ENCODE peak calls at places on chromosomes 1 and 21, in six cellular contexts. One of them, this sample, is unnamed.

GRCh38 chr21:45889961-45890360 is 91.6 kb upstream of the COL6A1 start:
- DNase-seq in fibroblast of villous mesenchyme: peak
- DNase-seq in AG04449: no peak
- DNase-seq in kidney: peak
- DNase-seq in heart left ventricle: no peak
- DNase-seq in choroid plexus epithelial cell: no peak
- DNase-seq in this sample: no peak

GRCh38 chr1:99590578-99591209 is 55.2 kb upstream of the PALMD start:
- DNase-seq in fibroblast of villous mesenchyme: peak
- DNase-seq in AG04449: peak
- DNase-seq in kidney: no peak
- DNase-seq in heart left ventricle: peak
- DNase-seq in choroid plexus epithelial cell: peak
- DNase-seq in this sample: no peak

GRCh38 chr1:180178511-180179161 is 24.0 kb downstream of the QSOX1 start:
- DNase-seq in fibroblast of villous mesenchyme: peak
- DNase-seq in AG04449: no peak
- DNase-seq in kidney: peak
- DNase-seq in heart left ventricle: peak
- DNase-seq in choroid plexus epithelial cell: peak
- DNase-seq in this sample: peak

GRCh38 chr1:207049974-207050391 is 1.0 kb downstream of the YOD1 start:
- DNase-seq in fibroblast of villous mesenchyme: peak
- DNase-seq in AG04449: no peak
- DNase-seq in kidney: no peak
- DNase-seq in heart left ventricle: peak
- DNase-seq in choroid plexus epithelial cell: peak
- DNase-seq in this sample: no peak

GRCh38 chr1:247857069-247857985 is at the start of gene TRIM58:
- DNase-seq in fibroblast of villous mesenchyme: peak
- DNase-seq in AG04449: no peak
- DNase-seq in kidney: peak
- DNase-seq in heart left ventricle: no peak
- DNase-seq in choroid plexus epithelial cell: no peak
- DNase-seq in this sample: no peak

GRCh38 chr1:17400725-17401341 is 28.8 kb downstream of the PADI6 start:
- DNase-seq in fibroblast of villous mesenchyme: no peak
- DNase-seq in AG04449: no peak
- DNase-seq in kidney: no peak
- DNase-seq in heart left ventricle: no peak
- DNase-seq in choroid plexus epithelial cell: no peak
- DNase-seq in this sample: no peak

GRCh38 chr1:230215049-230215448 is 148.0 kb downstream of the GALNT2 start:
- DNase-seq in fibroblast of villous mesenchyme: peak
- DNase-seq in AG04449: no peak
- DNase-seq in kidney: no peak
- DNase-seq in heart left ventricle: peak
- DNase-seq in choroid plexus epithelial cell: peak
- DNase-seq in this sample: no peak

GRCh38 chr1:155202198-155202597 is 5.5 kb downstream of the THBS3 start:
- DNase-seq in fibroblast of villous mesenchyme: no peak
- DNase-seq in AG04449: no peak
- DNase-seq in kidney: peak
- DNase-seq in heart left ventricle: no peak
- DNase-seq in choroid plexus epithelial cell: no peak
- DNase-seq in this sample: no peak

GRCh38 chr1:5748286-5749225 is 243.7 kb downstream of the NPHP4 start:
- DNase-seq in fibroblast of villous mesenchyme: no peak
- DNase-seq in AG04449: no peak
- DNase-seq in kidney: peak
- DNase-seq in heart left ventricle: no peak
- DNase-seq in choroid plexus epithelial cell: no peak
- DNase-seq in this sample: no peak

DNA sequence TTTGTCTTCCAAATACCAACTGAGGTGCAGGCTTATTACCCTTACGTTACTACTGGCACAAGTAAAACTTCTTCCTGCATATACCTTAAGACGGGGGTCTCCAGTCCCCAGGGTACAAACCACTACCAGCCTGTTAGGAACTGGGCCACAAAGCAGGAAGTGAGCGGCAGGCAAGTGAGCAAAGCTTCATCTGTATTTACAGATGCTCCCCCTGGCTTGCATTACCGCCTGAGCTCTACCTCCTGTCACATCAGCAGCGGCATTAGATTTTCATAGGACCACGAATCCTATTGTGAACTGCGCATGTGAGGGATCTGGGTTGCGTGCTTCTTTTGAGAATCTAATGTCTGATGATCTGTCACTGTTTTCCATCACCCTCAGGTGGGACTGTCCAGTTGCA is 113.1 kb downstream of the SLC45A1 start:
- DNase-seq in fibroblast of villous mesenchyme: no peak
- DNase-seq in AG04449: no peak
- DNase-seq in kidney: no peak
- DNase-seq in heart left ventricle: no peak
- DNase-seq in choroid plexus epithelial cell: peak
- DNase-seq in this sample: no peak
- TF ChIP-seq CTCF in fibroblast of villous mesenchyme: no peak
- TF ChIP-seq CTCF in AG04449: no peak
- TF ChIP-seq CTCF in kidney: no peak
- TF ChIP-seq CTCF in heart left ventricle: no peak
- TF ChIP-seq CTCF in choroid plexus epithelial cell: peak
- TF ChIP-seq CTCF in this sample: no peak

DNA sequence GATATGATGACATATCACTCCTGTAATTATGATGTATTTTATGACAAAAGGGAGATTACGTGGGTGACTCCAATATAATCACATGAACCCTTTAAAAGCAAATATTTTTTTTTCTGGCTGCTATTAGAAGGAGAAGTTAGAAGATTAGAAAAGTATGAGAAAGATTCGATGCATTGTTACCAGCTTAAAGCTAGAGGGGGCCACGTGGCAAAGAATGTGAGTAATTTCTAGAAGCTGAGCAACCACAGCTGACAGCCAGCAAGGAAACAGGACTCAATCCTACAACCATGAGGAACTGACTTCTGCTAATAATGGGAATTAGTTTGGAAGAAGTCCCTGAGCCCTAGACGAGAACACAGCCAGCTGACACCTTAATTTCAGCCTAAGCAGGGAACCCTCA is 56.3 kb upstream of the C1orf87 start:
- DNase-seq in fibroblast of villous mesenchyme: no peak
- DNase-seq in AG04449: no peak
- DNase-seq in kidney: no peak
- DNase-seq in heart left ventricle: no peak
- DNase-seq in choroid plexus epithelial cell: peak
- DNase-seq in this sample: no peak
- TF ChIP-seq CTCF in fibroblast of villous mesenchyme: peak
- TF ChIP-seq CTCF in AG04449: peak
- TF ChIP-seq CTCF in kidney: no peak
- TF ChIP-seq CTCF in heart left ventricle: no peak
- TF ChIP-seq CTCF in choroid plexus epithelial cell: peak
- TF ChIP-seq CTCF in this sample: no peak

DNA sequence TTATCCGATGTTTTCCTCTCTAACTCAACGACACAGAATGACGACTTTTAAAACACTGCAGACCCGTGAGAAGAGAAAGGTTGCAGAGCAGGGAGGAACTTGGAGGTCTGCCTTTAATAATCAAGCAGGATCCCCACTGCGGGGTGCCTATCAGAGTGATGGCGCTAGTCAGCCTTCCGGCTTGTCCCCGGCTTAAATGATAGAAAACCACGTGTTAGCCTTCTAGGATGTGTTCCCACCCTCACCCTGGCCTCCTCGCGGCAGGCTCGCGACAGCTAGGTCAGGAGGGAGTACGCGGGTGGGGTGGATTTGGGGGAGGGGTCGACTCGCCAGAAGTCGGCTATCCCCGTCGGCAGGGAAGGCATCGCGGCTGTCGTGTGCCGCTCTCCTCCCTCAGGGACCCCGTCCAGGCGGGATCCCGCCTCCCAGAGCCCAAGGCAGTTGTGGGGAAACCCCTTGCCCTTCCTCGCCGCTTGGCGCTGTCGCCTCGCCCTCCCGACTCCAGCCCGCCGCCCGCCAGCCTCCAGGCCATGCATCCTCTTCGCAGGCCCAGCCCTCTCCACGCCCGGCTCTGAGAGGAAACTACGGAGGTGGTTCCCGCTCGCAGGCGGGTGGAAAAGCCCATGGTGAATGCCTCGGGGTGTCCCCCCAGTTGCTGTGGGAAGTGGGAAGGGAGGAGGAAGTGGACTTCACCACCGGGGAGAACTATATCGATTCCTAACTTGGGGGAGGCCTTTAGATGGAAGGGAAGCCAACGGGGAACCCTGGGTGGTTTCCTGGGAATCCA is 1.1 kb upstream of the SMG7 start:
- DNase-seq in fibroblast of villous mesenchyme: peak
- DNase-seq in AG04449: no peak
- DNase-seq in kidney: peak
- DNase-seq in heart left ventricle: peak
- DNase-seq in choroid plexus epithelial cell: peak
- DNase-seq in this sample: peak
- TF ChIP-seq CTCF in fibroblast of villous mesenchyme: no peak
- TF ChIP-seq CTCF in AG04449: no peak
- TF ChIP-seq CTCF in kidney: no peak
- TF ChIP-seq CTCF in heart left ventricle: no peak
- TF ChIP-seq CTCF in choroid plexus epithelial cell: peak
- TF ChIP-seq CTCF in this sample: no peak

DNA sequence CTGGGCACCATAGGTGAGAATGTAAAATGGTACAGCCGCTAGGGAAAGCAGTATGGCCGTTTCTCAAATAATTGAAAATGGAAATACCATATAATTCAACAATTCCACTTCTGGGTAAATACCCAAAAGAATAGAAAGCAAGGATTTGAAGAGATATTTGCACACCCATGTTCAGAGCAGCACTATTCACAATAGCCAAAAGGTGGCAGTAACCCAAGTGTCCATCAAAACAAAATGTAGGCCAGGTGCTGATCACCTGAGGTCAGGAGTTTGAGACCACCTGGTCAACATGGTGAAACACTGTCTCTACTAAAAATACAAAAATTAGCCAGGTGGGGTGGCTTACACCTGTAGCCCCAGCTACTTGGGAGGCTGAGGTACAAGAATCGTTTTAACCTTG is 62.1 kb downstream of the OLIG1 start:
- DNase-seq in fibroblast of villous mesenchyme: no peak
- DNase-seq in AG04449: no peak
- DNase-seq in kidney: no peak
- DNase-seq in heart left ventricle: no peak
- DNase-seq in choroid plexus epithelial cell: no peak
- DNase-seq in this sample: no peak
- TF ChIP-seq CTCF in fibroblast of villous mesenchyme: no peak
- TF ChIP-seq CTCF in AG04449: no peak
- TF ChIP-seq CTCF in kidney: no peak
- TF ChIP-seq CTCF in heart left ventricle: no peak
- TF ChIP-seq CTCF in choroid plexus epithelial cell: peak
- TF ChIP-seq CTCF in this sample: no peak

DNA sequence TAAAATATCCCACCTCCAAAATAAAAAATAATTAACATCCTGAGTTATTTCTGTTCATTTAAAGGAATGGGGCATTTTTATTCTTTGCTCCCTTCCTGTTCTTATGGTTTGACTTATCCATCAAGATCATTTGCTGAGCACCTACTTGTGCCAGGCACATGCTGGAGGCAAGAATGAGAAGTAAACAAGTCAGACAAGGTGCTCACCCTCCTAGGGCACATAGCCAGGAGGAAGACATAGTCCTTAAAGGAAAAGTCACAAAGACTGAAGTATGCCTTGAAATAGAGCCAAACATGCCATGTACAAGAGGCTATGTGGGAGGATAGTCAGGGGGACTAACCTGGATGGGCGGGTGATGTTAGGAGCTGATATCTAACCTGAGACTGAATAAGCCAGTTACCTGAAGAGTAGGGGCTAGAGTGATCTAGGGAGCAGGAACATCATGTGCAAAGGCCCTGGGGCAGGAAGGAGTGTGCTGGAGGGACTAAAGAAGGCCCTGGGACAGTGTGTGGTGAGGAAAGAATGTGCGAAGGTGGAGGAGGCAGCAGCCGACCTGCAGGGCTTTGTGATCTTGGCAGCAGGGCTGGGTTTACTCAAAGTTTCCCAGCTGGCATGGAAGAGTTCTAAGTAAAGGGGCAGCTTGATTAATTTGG is 233.5 kb downstream of the MATN1 start:
- DNase-seq in fibroblast of villous mesenchyme: no peak
- DNase-seq in AG04449: no peak
- DNase-seq in kidney: no peak
- DNase-seq in heart left ventricle: no peak
- DNase-seq in choroid plexus epithelial cell: no peak
- DNase-seq in this sample: no peak
- TF ChIP-seq CTCF in fibroblast of villous mesenchyme: no peak
- TF ChIP-seq CTCF in AG04449: no peak
- TF ChIP-seq CTCF in kidney: no peak
- TF ChIP-seq CTCF in heart left ventricle: no peak
- TF ChIP-seq CTCF in choroid plexus epithelial cell: no peak
- TF ChIP-seq CTCF in this sample: no peak

DNA sequence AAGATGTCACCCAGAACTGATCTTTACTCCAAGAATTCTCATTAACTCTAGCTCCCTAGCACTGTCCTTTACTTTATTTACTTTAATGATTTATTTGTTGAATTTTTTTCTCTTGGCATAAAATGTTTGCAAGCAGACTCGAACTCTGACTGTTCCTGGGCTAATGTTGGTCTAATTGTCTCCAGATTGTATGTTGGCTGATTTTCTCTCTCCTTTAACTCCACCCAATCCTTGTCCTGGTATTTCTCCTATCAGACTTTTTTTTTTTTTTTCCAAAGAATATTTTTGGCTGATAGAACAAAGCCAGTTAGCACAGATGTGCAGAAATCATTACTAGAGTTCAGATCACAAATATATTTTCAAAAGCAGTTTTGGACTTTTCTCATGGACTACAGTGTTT is 82.6 kb downstream of the ATF6 start:
- DNase-seq in fibroblast of villous mesenchyme: peak
- DNase-seq in AG04449: no peak
- DNase-seq in kidney: no peak
- DNase-seq in heart left ventricle: no peak
- DNase-seq in choroid plexus epithelial cell: no peak
- DNase-seq in this sample: no peak
- TF ChIP-seq CTCF in fibroblast of villous mesenchyme: no peak
- TF ChIP-seq CTCF in AG04449: no peak
- TF ChIP-seq CTCF in kidney: no peak
- TF ChIP-seq CTCF in heart left ventricle: no peak
- TF ChIP-seq CTCF in choroid plexus epithelial cell: no peak
- TF ChIP-seq CTCF in this sample: no peak

GRCh38 chr21:32884062-32884461 is 112.5 kb upstream of the PAXBP1 start:
- DNase-seq in fibroblast of villous mesenchyme: no peak
- DNase-seq in AG04449: no peak
- DNase-seq in kidney: no peak
- DNase-seq in heart left ventricle: no peak
- DNase-seq in choroid plexus epithelial cell: no peak
- DNase-seq in this sample: no peak
- TF ChIP-seq CTCF in fibroblast of villous mesenchyme: no peak
- TF ChIP-seq CTCF in AG04449: no peak
- TF ChIP-seq CTCF in kidney: no peak
- TF ChIP-seq CTCF in heart left ventricle: no peak
- TF ChIP-seq CTCF in choroid plexus epithelial cell: no peak
- TF ChIP-seq CTCF in this sample: no peak

This sample was measured in omental fat pad.